ENCODE peak calls at places on chromosome 3, in four cellular contexts. G, O, E and S are unnamed samples.

GRCh38 chr3:110900583-110900982 is 171.0 kb upstream of the NECTIN3 start:
- DNase-seq in O (no peak), E (no peak), G (no peak), S (no peak)

GRCh38 chr3:24012589-24013257 is 67.6 kb downstream of the NR1D2 start:
- DNase-seq in E (no peak), O (no peak), G (no peak), S (no peak)

GRCh38 chr3:187101184-187102072 is 37.9 kb downstream of the RPL39L start:
- DNase-seq in O (peak), E (peak), G (no peak), S (no peak)

GRCh38 chr3:186990878-186991308 is 60.6 kb downstream of the ST6GAL1 start:
- DNase-seq in G (no peak), E (no peak), O (no peak), S (no peak)

GRCh38 chr3:147120029-147120428 is 286.3 kb downstream of the ZIC4 start:
- DNase-seq in E (peak), O (no peak), G (no peak), S (peak)

GRCh38 chr3:12679468-12679867 is 15.6 kb upstream of the RAF1 start:
- DNase-seq in O (peak), E (peak), G (no peak), S (no peak)

GRCh38 chr3:143565943-143566342 is 282.3 kb downstream of the SLC9A9 start:
- DNase-seq in E (peak), O (no peak), G (no peak), S (no peak)

GRCh38 chr3:193960485-193961172 is 175.3 kb upstream of the HES1 start:
- DNase-seq in G (no peak), E (no peak), O (no peak), S (no peak)

GRCh38 chr3:29353807-29354206 is 72.9 kb downstream of the RBMS3 start:
- DNase-seq in E (no peak), O (no peak), G (no peak), S (no peak)

GRCh38 chr3:58190882-58191281 is 19.9 kb downstream of the DNASE1L3 start:
- DNase-seq in G (no peak), E (no peak), O (no peak), S (no peak)

GRCh38 chr3:182482692-182483091 is 310.6 kb upstream of the ATP11B start:
- DNase-seq in O (no peak), G (no peak), E (no peak), S (peak)

GRCh38 chr3:138947303-138948121 is 495 bp downstream of the FOXL2NB start:
- DNase-seq in E (peak), O (no peak), G (no peak), S (no peak)

GRCh38 chr3:123449092-123449985 is 449 bp upstream of the ADCY5 start:
- DNase-seq in E (no peak), G (no peak), O (no peak), S (peak)

GRCh38 chr3:3200632-3201212 is 21.2 kb upstream of the CRBN start:
- DNase-seq in O (no peak), E (peak), G (peak), S (no peak)

GRCh38 chr3:29072626-29073025 is 208.2 kb upstream of the RBMS3 start:
- DNase-seq in E (no peak), O (no peak), G (no peak), S (no peak)

GRCh38 chr3:73499787-73500186 is 125.0 kb downstream of the PDZRN3 start:
- DNase-seq in E (no peak), O (peak), G (no peak), S (no peak)

GRCh38 chr3:184160456-184160855 is 5.3 kb downstream of the DVL3 start:
- DNase-seq in E (no peak), G (no peak), O (no peak), S (no peak)

GRCh38 chr3:56321892-56322291 is 146.4 kb downstream of the ERC2 start:
- DNase-seq in O (no peak), E (no peak), G (no peak), S (no peak)

GRCh38 chr3:45603226-45603625 is 8.7 kb downstream of the LIMD1 start:
- DNase-seq in O (no peak), E (no peak), G (no peak), S (no peak)

GRCh38 chr3:39805650-39806049 is 3.8 kb upstream of the MYRIP start:
- DNase-seq in O (no peak), G (no peak), E (no peak), S (no peak)

GRCh38 chr3:41652931-41653330 is 309.0 kb downstream of the ULK4 start:
- DNase-seq in O (no peak), E (no peak), G (no peak), S (no peak)

GRCh38 chr3:108297636-108298035 is 1.3 kb downstream of the HHLA2 start:
- DNase-seq in O (no peak), G (no peak), E (no peak), S (no peak)

GRCh38 chr3:55721716-55722484 is 234.8 kb upstream of the WNT5A start:
- DNase-seq in E (peak), O (no peak), G (no peak), S (no peak)

GRCh38 chr3:4517095-4517494 is 23.9 kb downstream of the ITPR1 start:
- DNase-seq in E (no peak), G (no peak), O (no peak), S (no peak)